ENCODE peak calls at places on chromosomes 11 and 22, in four cellular contexts. O is K562, D is HepG2, E is A549. C is an unnamed sample.

GRCh38 chr11:62539238-62539925 is 7.2 kb downstream of the AHNAK start:
- DNase-seq in O (peak), D (no peak), E (peak), C (peak)

GRCh38 chr11:47186076-47186936 is at the start of gene PACSIN3:
- DNase-seq in O (peak), D (peak), E (peak), C (peak)

GRCh38 chr22:45208993-45209838 is 31.5 kb downstream of the KIAA0930 start:
- DNase-seq in O (peak), D (no peak), E (no peak), C (peak)

GRCh38 chr22:41636467-41636866 is 15.4 kb downstream of the XRCC6 start:
- DNase-seq in O (no peak), D (no peak), E (no peak), C (no peak)

GRCh38 chr11:83157755-83158473 is 983 bp downstream of the PCF11 start:
- DNase-seq in O (peak), D (peak), E (peak), C (peak)

GRCh38 chr11:85826096-85826855 is 15.3 kb upstream of the SYTL2 start:
- DNase-seq in O (no peak), D (no peak), E (peak), C (no peak)

GRCh38 chr11:119424775-119425174 is 1.8 kb upstream of the THY1 start:
- DNase-seq in O (no peak), D (no peak), E (no peak), C (no peak)

GRCh38 chr11:111819161-111820058 is 52.0 kb downstream of the ALG9 start:
- DNase-seq in O (no peak), D (no peak), E (no peak), C (peak)

GRCh38 chr22:35328472-35328885 is 28.8 kb downstream of the TOM1 start:
- DNase-seq in O (no peak), D (peak), E (no peak), C (peak)

GRCh38 chr11:126627376-126627775 is 271.9 kb downstream of the ST3GAL4 start:
- DNase-seq in O (no peak), D (no peak), E (no peak), C (no peak)

GRCh38 chr11:47394050-47394321 is 14.4 kb upstream of the SLC39A13 start:
- DNase-seq in O (no peak), D (no peak), E (no peak), C (no peak)

GRCh38 chr11:36507824-36508489 is 2.1 kb downstream of the TRAF6 start:
- DNase-seq in O (no peak), D (no peak), E (no peak), C (no peak)
- H3K4me3 ChIP-seq in O (peak), D (peak), E (no peak), C (peak)

DNA sequence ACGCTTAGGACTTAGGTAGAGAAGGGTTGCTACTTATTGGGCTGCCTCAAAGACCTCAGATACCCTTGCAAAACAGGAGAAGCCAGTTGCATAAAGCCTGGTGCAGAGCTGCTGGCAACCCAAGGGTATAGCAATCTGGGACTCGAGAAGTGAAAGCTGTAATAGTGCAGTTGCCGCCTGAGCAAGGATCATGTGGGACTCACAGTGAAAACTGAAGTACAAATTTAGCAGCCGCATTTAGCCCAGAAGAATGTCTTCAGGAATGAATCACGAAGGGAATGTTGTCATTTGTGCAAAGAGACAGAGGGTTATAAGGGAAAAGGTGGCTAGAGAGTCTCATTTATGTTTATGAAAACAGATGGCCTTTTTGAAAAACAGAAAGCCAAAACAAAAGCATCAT is 267.2 kb downstream of the TENM4 start:
- DNase-seq in O (no peak), D (no peak), E (no peak), C (no peak)
- TF ChIP-seq MYC in O (no peak), D (no peak), E (no peak), C (no peak)

DNA sequence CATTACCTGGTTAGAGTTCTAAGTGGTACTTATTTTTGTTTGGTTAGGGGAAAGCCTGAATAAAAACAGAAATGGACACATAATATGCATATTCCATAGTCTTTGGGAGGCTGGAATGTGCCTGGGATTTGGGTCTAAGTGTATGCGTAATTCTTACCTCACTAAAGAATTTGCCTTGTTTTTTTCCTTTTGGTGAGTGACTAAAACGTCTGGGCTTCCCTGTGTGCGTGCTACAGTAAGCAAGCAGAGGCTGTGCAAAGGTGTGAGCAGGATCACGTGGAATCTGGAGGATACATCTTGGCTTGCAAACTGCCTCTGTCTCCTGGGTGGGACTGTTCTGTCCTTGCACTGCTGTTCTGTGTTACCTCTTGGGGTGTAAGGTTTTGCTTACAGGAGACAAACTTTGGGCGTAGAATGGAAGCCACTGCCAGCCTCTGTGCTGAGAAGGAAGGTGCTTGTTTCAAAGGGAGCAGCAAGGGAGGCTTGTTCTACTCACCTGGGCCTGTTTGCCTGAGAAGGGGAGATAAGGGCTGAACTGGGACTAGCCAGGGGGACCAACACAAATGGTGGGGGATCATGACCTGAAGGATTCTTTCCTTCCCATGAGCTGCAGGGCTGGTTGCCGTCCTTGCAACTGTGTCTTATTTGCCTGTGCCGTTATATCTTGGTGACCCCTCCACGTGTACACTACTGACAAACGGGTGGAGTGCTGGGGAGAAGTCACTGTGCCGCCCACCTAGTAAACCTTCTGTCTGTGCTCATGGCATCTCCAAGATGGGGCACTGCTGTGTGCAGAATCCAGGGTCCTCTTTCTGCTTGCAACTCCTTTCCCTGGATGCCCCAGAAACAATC is 4.5 kb downstream of the NEAT1 start:
- DNase-seq in O (no peak), D (no peak), E (no peak), C (peak)
- H3K4me3 ChIP-seq in O (peak), D (peak), E (peak), C (peak)

DNA sequence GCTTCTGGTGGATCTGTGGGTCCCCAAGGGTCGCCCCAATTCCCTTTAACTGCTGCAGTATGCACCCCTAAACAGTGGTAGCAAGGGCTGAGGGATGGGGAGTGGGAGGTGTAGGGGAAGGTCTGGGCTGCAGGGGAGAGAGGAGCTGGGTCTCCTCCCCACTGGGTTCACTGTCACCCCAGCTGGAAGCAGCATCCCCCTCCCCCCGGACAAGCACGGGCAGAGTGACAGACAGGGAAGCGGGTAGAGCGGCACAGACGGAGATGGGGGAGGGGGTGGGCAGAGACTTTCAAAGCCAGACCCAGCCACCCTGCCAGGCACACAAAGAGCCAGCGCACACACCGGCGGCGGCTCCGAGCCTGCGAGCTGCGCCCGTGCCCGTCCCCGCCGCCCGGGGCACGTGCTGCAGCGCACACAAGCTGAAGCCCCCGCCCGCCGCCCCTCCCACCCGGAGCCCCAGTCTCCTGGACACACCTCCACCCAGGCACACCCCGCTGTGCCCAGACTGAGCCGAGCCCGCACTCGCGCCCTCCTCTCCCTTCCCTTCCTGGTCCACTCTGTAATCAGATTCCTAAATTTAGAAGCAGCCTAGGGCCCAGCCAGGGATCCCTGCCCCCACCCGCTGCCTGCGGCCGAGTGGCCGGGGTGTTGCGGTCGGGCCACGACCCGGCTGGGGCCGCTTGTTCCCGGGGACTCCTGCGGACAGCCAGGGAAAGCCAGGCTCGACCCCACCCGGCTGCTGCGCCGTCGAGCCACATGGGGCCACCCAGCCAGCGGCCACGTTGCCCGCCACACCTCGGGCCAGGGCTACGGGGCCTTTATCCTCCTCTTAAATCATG is 940 bp upstream of the RCOR2 start:
- DNase-seq in O (peak), D (peak), E (peak), C (peak)
- TF ChIP-seq MYC in O (no peak), D (peak), E (no peak), C (no peak)

DNA sequence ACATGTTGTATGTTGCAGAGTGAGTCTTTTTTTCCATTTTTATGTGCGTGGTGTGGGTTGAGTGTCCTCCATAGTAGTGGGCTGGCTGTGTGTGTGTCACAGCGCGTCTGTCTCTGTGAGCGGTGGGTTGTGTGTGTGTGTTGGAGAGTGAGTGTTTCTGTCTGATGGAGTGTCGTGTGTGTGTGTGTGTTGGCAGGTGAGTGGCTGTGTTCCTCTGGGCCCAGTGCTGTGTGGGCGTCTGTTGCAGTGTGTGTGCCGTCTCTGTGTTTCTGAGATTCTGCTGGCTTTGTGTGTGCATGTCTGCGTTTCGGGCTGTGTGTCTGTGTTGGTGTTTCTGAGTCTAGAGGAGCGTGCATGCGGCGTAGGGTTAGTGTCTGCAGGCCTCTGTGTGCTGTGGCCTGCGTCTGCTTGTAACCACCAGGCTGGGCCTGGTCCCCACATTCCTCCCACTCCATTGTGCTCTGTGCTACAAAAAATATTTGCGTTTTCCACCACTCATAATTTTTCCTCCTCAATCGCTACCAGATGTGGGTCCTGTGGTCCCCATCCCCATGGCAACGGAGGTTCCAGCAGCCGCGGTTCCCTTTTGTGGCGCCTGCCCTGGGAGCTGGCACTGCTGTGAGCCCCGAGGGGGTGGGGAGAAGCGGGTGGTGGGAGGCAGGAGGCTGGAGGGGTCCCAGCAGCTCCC is 15.2 kb downstream of the SCARF2 start:
- DNase-seq in O (no peak), D (no peak), E (no peak), C (peak)
- H3K4me3 ChIP-seq in O (no peak), D (no peak), E (no peak), C (no peak)

GRCh38 chr22:33192156-33192555 is 134.0 kb upstream of the SYN3 start:
- DNase-seq in O (no peak), D (no peak), E (no peak), C (no peak)
- TF ChIP-seq MYC in O (no peak), D (no peak), E (no peak), C (no peak)

DNA sequence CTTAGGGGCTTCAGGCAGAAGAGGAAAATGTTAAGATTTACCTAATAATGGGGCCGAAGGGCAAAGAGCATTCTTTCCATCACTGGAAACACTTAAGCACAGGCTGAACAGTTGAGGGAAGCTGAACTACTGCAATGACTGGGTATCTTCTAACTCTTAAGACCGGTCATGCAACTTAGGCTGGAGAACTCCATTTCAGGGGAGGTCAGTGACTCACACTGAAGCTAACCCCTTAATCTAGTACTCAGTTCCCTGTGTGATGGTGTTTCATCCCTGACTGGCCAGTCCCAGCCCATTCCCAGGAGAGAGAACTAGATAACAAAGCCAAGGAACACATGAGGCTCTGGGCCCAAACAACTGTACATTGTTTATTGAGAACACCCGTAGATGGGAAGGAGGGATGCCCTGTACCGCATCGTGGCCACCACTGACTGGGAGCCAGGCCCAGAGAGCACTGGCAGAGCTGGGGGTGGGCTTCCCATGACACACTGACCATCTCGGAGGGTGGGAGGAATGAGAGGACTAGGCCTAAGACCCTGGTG is 10.5 kb downstream of the RPL27A start:
- DNase-seq in O (no peak), D (no peak), E (no peak), C (no peak)
- H3K4me3 ChIP-seq in O (no peak), D (no peak), E (no peak), C (no peak)

C was measured in NB4.